ENCODE peak calls at places on chromosomes 11 and 22, in four cellular contexts. S is heart right ventricle, M is cardiac muscle cell, C is psoas muscle. O is an unnamed sample. For H3K27me3, the result is how much of the 10 kb centered on the place peaks cover.

GRCh38 chr11:121889931-121890330 is 226.1 kb downstream of the BLID start:
- DNase-seq in S (no peak), M (no peak), C (no peak), O (no peak)

GRCh38 chr22:37824674-37825641 is 1.8 kb downstream of the GALR3 start:
- DNase-seq in S (no peak), M (no peak), C (no peak), O (no peak)

GRCh38 chr22:35070451-35071093 is 4.6 kb downstream of the ISX start:
- DNase-seq in S (no peak), M (no peak), C (no peak), O (no peak)

GRCh38 chr11:120133216-120134105 is 4.5 kb downstream of the TRIM29 start:
- DNase-seq in S (no peak), M (peak), C (no peak), O (no peak)

GRCh38 chr11:57394203-57394602 is 3.8 kb upstream of the PRG2 start:
- DNase-seq in S (no peak), M (no peak), C (no peak), O (no peak)

GRCh38 chr11:131593301-131593700 is 222.9 kb downstream of the NTM start:
- DNase-seq in S (no peak), M (no peak), C (no peak), O (no peak)

GRCh38 chr22:31269892-31270574 is 22.3 kb downstream of the PIK3IP1 start:
- DNase-seq in S (no peak), M (no peak), C (no peak), O (no peak)

GRCh38 chr11:20013346-20014066 is 146.8 kb downstream of the DBX1 start:
- DNase-seq in S (peak), M (peak), C (peak), O (no peak)

GRCh38 chr11:121892131-121892681 is 223.8 kb downstream of the BLID start:
- DNase-seq in S (peak), M (peak), C (peak), O (no peak)

GRCh38 chr11:8679006-8679405 is 3.5 kb downstream of the TRIM66 start:
- DNase-seq in S (no peak), M (no peak), C (no peak), O (no peak)

GRCh38 chr11:100232006-100232405 is 455.1 kb upstream of the ARHGAP42 start:
- DNase-seq in S (no peak), M (no peak), C (no peak), O (no peak)

GRCh38 chr11:60130496-60130895 is 42.0 kb downstream of the MS4A2 start:
- DNase-seq in S (no peak), M (peak), C (no peak), O (no peak)

GRCh38 chr11:61742391-61742790 is 10.0 kb upstream of the MYRF start:
- DNase-seq in S (no peak), M (no peak), C (no peak), O (no peak)

GRCh38 chr11:105524286-105524685 is 85.6 kb upstream of the GRIA4 start:
- DNase-seq in S (no peak), M (peak), C (no peak), O (no peak)

GRCh38 chr11:17827006-17827405 is 92.4 kb downstream of the KCNC1 start:
- DNase-seq in S (no peak), M (no peak), C (no peak), O (no peak)

GRCh38 chr22:25153961-25154685 is 45.5 kb upstream of the CRYBB3 start:
- DNase-seq in S (peak), M (peak), C (peak), O (no peak)

GRCh38 chr11:120675171-120675570 is 163.6 kb downstream of the GRIK4 start:
- DNase-seq in S (no peak), M (no peak), C (no peak), O (no peak)

GRCh38 chr11:65778901-65779668 is 1.7 kb downstream of the AP5B1 start:
- DNase-seq in S (no peak), M (no peak), C (no peak), O (no peak)

GRCh38 chr11:121909571-121909970 is 206.4 kb downstream of the BLID start:
- DNase-seq in S (no peak), M (no peak), C (no peak), O (no peak)

GRCh38 chr22:38927033-38927789 is 30.2 kb upstream of the APOBEC3A start:
- DNase-seq in S (peak), M (peak), C (peak), O (peak)

GRCh38 chr11:44309483-44310197 is at the start of gene ALX4:
- DNase-seq in S (peak), M (peak), C (peak), O (peak)

GRCh38 chr11:75238595-75239245 is 1.9 kb upstream of the TPBGL start:
- DNase-seq in S (no peak), M (no peak), C (no peak), O (no peak)

GRCh38 chr11:117908959-117909610 is 20.1 kb downstream of the TMPRSS13 start:
- DNase-seq in S (no peak), M (peak), C (peak), O (no peak)

GRCh38 chr22:31212783-31213626 is 907 bp downstream of the LIMK2 start:
- DNase-seq in S (no peak), M (no peak), C (no peak), O (no peak)

GRCh38 chr22:33918676-33919590 is 1.3 kb downstream of the LARGE1 start:
- DNase-seq in S (no peak), M (no peak), C (no peak), O (no peak)

GRCh38 chr11:60891103-60891741 is 15.2 kb downstream of the PRPF19 start:
- DNase-seq in S (peak), M (peak), C (no peak), O (no peak)

GRCh38 chr22:49015993-49016908 is 811.4 kb downstream of the BRD1 start:
- DNase-seq in S (peak), M (no peak), C (peak), O (no peak)

GRCh38 chr11:115084191-115084590 is 405.9 kb downstream of the NXPE2 start:
- DNase-seq in S (no peak), M (no peak), C (no peak), O (no peak)

GRCh38 chr11:115085461-115086220 is 407.3 kb downstream of the NXPE2 start:
- DNase-seq in S (peak), M (no peak), C (no peak), O (no peak)

GRCh38 chr11:115081972-115082371 is 403.6 kb downstream of the NXPE2 start:
- DNase-seq in S (no peak), M (no peak), C (peak), O (no peak)

GRCh38 chr11:115080923-115081322 is 402.6 kb downstream of the NXPE2 start:
- DNase-seq in S (no peak), M (no peak), C (no peak), O (no peak)

DNA sequence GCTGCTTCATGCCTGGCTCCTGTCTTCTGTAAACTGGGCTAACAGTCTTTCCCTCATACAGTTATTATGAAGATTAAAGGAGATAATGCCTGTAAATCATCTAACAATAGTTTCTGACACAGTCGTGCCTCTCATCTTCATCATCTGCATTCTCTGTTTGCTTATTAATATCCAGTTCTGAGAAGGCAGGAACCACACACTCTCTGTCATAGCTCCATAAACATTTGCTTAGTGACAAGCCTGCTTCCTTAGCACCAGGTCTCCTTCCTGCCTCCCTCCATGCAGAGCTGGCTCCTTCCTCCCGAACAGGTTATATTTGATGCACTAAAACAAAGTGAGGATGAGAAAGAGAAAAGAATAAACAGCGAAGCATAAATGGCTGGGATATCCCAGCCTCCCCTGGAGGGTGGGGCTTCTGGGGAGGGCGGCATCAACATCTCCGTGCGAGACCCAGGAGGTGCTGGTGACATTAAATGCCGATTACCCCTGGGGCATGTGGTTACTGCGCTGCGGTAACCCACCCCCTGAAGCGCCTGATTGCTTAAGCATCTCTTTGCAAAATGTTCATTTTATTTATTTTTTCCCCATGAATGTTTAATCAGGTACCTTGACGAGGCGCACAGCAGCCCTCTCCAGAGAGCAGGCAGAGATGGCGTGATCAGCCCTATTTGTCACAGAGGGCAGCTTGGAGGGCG is 404.9 kb downstream of the NXPE2 start:
- DNase-seq in S (no peak), M (no peak), C (no peak), O (no peak)
- H3K4me3 ChIP-seq in S (no peak), M (no peak), C (no peak), O (no peak)

GRCh38 chr22:50310209-50310722 is 2.8 kb upstream of the PLXNB2 start:
- DNase-seq in S (no peak), M (no peak), C (no peak), O (no peak)

GRCh38 chr22:50307891-50308596 is 598 bp upstream of the PLXNB2 start:
- DNase-seq in S (no peak), M (no peak), C (peak), O (no peak)

GRCh38 chr22:50308597-50308935 is 1.1 kb upstream of the PLXNB2 start:
- DNase-seq in S (peak), M (no peak), C (peak), O (no peak)

GRCh38 chr22:50309601-50309991 is 2.1 kb upstream of the PLXNB2 start:
- DNase-seq in S (no peak), M (no peak), C (no peak), O (no peak)

GRCh38 chr22:50308986-50309600 is 1.6 kb upstream of the PLXNB2 start:
- DNase-seq in S (no peak), M (no peak), C (no peak), O (no peak)
- H3K27me3 ChIP-seq in S (under half), M (under half), C (under half), O (under half)

DNA sequence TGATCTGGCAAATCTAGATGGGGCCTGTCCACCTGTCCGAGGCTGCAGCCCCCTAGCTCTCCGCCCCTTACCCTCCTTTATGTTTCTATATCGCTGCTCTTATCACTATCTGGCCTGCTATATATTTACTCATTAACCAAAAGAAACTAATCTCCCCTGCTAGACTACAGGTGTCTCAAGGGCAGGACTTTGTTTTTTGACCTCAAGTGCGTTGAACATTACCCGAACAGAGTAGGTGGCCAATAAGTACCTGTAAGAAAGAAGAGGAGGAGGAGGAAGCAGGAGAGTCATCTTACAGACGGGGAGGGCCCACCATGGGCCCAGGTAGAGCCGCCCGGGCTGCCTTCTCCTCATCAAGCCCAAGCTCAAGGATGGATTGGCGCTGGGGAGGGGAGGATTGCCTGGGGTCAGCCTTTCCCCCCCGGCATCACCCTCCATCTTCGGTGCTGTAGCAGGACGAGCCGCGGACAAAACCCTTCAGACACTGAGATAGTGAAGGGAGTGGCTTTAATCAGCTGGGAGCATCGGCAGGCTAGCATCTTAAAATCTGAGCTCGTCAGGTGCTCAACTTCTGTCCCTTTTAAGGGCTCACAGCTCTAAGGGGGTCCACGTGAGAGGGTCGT is 1.2 kb upstream of the P2RY6 start:
- DNase-seq in S (no peak), M (no peak), C (no peak), O (no peak)
- H3K27ac ChIP-seq in S (no peak), M (no peak), C (no peak), O (no peak)

DNA sequence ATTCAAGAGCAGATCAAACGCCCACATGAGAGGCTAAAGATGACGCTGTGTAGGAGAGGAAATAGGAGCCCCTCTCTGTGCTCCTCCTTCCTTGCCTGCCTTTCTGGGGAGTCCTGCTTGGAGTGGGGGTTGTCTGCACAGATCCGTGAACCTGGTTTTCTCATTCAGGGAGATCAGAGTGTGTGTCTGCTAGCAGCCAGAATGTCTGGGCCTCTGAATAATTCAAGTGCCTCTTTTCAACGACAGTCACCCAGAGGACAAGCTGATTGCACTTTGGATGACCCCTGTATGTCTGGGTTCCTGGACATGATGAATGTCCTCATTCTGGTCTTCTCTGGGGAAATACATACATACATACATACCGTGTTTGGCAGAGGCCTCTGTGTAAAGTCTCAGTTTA is 592.5 kb upstream of the B3GAT1 start:
- DNase-seq in S (no peak), M (peak), C (no peak), O (no peak)
- H3K4me3 ChIP-seq in S (no peak), M (no peak), C (no peak), O (no peak)

GRCh38 chr11:125285844-125286243 is 121.3 kb downstream of the PKNOX2 start:
- DNase-seq in S (no peak), M (no peak), C (no peak), O (no peak)
- H3K27me3 ChIP-seq in S (under half), M (under half), C (under half), O (under half)

GRCh38 chr22:27422442-27422841 is 379.1 kb downstream of the MN1 start:
- DNase-seq in S (no peak), M (no peak), C (no peak), O (no peak)

GRCh38 chr22:27419473-27419872 is 382.1 kb downstream of the MN1 start:
- DNase-seq in S (no peak), M (no peak), C (no peak), O (no peak)

GRCh38 chr22:27418261-27418660 is 383.3 kb downstream of the MN1 start:
- DNase-seq in S (no peak), M (no peak), C (no peak), O (no peak)

GRCh38 chr22:27420817-27421361 is 380.7 kb downstream of the MN1 start:
- DNase-seq in S (peak), M (no peak), C (peak), O (no peak)

DNA sequence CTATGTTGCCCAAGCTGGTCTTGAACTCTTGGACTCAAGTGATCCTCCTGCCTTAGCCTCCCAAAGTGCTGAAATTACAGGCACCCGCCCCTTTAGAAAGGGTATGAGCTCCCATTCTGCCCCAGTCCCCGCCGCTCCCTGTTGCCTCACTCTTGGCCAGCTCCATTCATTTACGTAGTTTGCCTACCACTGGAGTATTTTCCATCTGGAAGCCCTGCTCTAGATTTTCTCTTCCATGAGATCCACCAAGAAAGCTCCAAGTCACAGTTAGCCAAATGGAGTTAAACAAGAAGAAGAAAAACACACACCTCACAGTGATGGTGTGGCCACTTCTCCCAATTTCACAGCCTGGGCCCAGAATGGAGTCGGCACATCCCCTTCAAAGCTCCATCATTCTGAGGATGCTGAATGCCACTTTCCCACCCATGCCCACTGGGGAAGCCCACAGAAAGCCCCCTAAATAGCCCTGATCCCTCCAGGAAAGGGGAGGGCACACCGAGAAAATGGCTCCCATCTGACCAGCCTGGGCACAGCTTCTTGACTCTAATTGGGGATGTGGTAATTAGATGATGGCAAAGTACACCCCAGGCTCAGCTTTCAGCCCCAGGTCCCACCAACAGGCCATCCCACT is 381.3 kb downstream of the MN1 start:
- DNase-seq in S (peak), M (no peak), C (no peak), O (no peak)
- H3K27ac ChIP-seq in S (peak), M (no peak), C (peak), O (no peak)

GRCh38 chr22:45013138-45013537 is 3.3 kb upstream of the PHF21B start:
- DNase-seq in S (no peak), M (no peak), C (no peak), O (no peak)

GRCh38 chr22:45009881-45010531 is at the start of gene PHF21B:
- DNase-seq in S (peak), M (peak), C (peak), O (no peak)

GRCh38 chr22:45008853-45009751 is 703 bp downstream of the PHF21B start:
- DNase-seq in S (no peak), M (peak), C (no peak), O (no peak)

GRCh38 chr22:45007946-45008852 is 1.6 kb downstream of the PHF21B start:
- DNase-seq in S (no peak), M (peak), C (no peak), O (no peak)

GRCh38 chr22:45010532-45010900 is 711 bp upstream of the PHF21B start:
- DNase-seq in S (no peak), M (no peak), C (no peak), O (no peak)
- H3K4me3 ChIP-seq in S (peak), M (peak), C (peak), O (no peak)

GRCh38 chr22:47450876-47451475 is 688.5 kb downstream of the TBC1D22A start:
- DNase-seq in S (no peak), M (no peak), C (no peak), O (no peak)

GRCh38 chr22:47446821-47447810 is 684.7 kb downstream of the TBC1D22A start:
- DNase-seq in S (no peak), M (no peak), C (no peak), O (no peak)

GRCh38 chr22:47448231-47449035 is 686.0 kb downstream of the TBC1D22A start:
- DNase-seq in S (no peak), M (no peak), C (no peak), O (no peak)

GRCh38 chr22:47452184-47452583 is 689.7 kb downstream of the TBC1D22A start:
- DNase-seq in S (no peak), M (no peak), C (no peak), O (peak)

DNA sequence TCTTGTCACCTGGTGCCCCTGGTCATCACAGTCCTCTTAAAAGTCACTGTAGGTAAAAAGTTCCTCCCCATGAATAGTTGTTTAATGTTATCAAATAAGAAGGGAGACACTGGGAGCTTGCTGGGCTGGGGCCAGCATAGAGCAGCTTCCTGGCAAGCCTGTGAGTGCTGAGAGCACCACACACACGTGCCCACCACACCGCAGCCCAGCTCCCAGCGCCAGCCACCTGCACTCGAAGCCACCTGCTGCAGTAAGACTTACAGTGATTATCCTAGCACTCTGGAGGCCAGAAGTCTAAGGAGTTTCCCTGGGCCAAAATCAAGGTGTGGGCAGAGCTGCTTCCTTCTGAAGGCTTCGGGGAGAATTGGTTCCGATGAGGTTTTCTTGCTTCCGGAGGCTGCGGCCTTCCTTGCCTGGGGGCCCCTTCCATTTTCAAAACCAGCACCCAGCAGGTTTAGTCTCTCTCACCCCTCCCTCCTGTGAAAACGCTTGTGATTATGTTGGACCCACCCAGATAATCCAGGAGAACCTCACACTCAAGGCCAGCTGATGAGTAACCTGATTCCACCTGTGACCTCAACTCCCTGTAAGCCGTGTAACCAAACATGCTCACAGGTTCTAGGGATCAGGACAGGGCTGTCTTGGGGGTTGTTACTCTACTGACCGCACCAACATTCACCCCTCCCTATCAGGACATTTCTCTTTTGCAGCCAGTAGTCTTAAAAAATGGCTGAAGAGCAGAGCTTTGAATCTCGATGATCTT is 687.2 kb downstream of the TBC1D22A start:
- DNase-seq in S (no peak), M (no peak), C (no peak), O (no peak)
- H3K27me3 ChIP-seq in S (under half), M (under half), C (under half), O (under half)

O was measured in CD4-positive, CD25-positive, alpha-beta regulatory T cell.